ENCODE peak calls at places on chromosomes 1 and 21, in four cellular contexts. F is A549, P is K562, D is HepG2. L is an unnamed sample.

GRCh38 chr1:198449281-198449680 is 91.2 kb downstream of the ATP6V1G3 start:
- DNase-seq in P (no peak), D (no peak), F (no peak), L (no peak)

GRCh38 chr1:115980998-115981993 is 5.0 kb downstream of the SLC22A15 start:
- DNase-seq in D (peak), F (peak), P (peak), L (peak)

GRCh38 chr1:58764294-58764978 is 19.4 kb downstream of the JUN start:
- DNase-seq in F (no peak), P (no peak), D (no peak), L (no peak)

GRCh38 chr1:234620272-234620711 is 10.3 kb upstream of the IRF2BP2 start:
- DNase-seq in P (no peak), F (no peak), D (no peak), L (no peak)

GRCh38 chr1:116493036-116493435 is 77.8 kb downstream of the CD58 start:
- DNase-seq in D (no peak), F (no peak), P (no peak), L (no peak)

GRCh38 chr1:180893614-180894013 is 19.1 kb upstream of the KIAA1614 start:
- DNase-seq in F (no peak), D (no peak), P (no peak), L (no peak)

GRCh38 chr1:169051171-169051570 is 55.3 kb upstream of the ATP1B1 start:
- DNase-seq in D (no peak), P (no peak), F (no peak), L (no peak)

GRCh38 chr1:18670267-18670910 is 39.7 kb downstream of the PAX7 start:
- DNase-seq in D (no peak), F (no peak), P (no peak), L (no peak)

GRCh38 chr1:188122646-188123045 is 1293.9 kb downstream of the PLA2G4A start:
- DNase-seq in P (no peak), F (no peak), D (no peak), L (no peak)

GRCh38 chr1:201480231-201481003 is 11.4 kb upstream of the PHLDA3 start:
- DNase-seq in P (peak), F (peak), D (peak), L (peak)

GRCh38 chr1:59258412-59259032 is 38.4 kb upstream of the FGGY start:
- DNase-seq in F (no peak), P (no peak), D (no peak), L (no peak)

GRCh38 chr1:245448858-245449534 is 294.2 kb downstream of the KIF26B start:
- DNase-seq in P (no peak), D (no peak), F (no peak), L (no peak)

GRCh38 chr1:206469411-206469932 is 804 bp upstream of the IKBKE start:
- DNase-seq in D (no peak), P (no peak), F (no peak), L (no peak)

GRCh38 chr1:21238141-21238800 is 52.0 kb downstream of the ECE1 start:
- DNase-seq in D (no peak), F (no peak), P (no peak), L (no peak)

GRCh38 chr1:168246506-168246905 is 20.7 kb downstream of the SFT2D2 start:
- DNase-seq in F (no peak), D (no peak), P (no peak), L (no peak)

GRCh38 chr21:14841511-14842472 is 223.0 kb downstream of the NRIP1 start:
- DNase-seq in F (no peak), P (no peak), D (no peak), L (no peak)

GRCh38 chr1:47436979-47437517 is 796 bp upstream of the FOXD2 start:
- DNase-seq in D (no peak), P (no peak), F (no peak), L (no peak)

GRCh38 chr1:236774926-236775325 is 20.2 kb upstream of the MTR start:
- DNase-seq in P (no peak), F (no peak), D (peak), L (no peak)

GRCh38 chr1:112743174-112744018 is 28.3 kb upstream of the PPM1J start:
- DNase-seq in F (no peak), D (no peak), P (no peak), L (peak)

GRCh38 chr1:193322218-193322617 is 135.8 kb upstream of the B3GALT2 start:
- DNase-seq in D (no peak), P (no peak), F (no peak), L (no peak)

GRCh38 chr1:214248294-214249082 is 32.5 kb upstream of the SMYD2 start:
- DNase-seq in F (no peak), P (no peak), D (no peak), L (no peak)

GRCh38 chr1:32239790-32240139 is 7.3 kb upstream of the FAM167B start:
- DNase-seq in D (no peak), F (no peak), P (no peak), L (no peak)

GRCh38 chr1:241156231-241156965 is 200.6 kb downstream of the RGS7 start:
- DNase-seq in P (no peak), F (no peak), D (no peak), L (no peak)

GRCh38 chr21:46351476-46352155 is 27.7 kb downstream of the PCNT start:
- DNase-seq in P (no peak), F (no peak), D (no peak), L (no peak)

GRCh38 chr1:232613752-232614381 is 16.1 kb downstream of the SIPA1L2 start:
- DNase-seq in F (no peak), P (no peak), D (no peak), L (no peak)

GRCh38 chr1:226405411-226405988 is 2.4 kb downstream of the PARP1 start:
- DNase-seq in P (no peak), D (no peak), F (no peak), L (peak)

GRCh38 chr1:26827663-26828062 is 1.2 kb downstream of the ZDHHC18 start:
- DNase-seq in F (no peak), P (no peak), D (no peak), L (peak)

GRCh38 chr1:119008483-119009299 is 20.5 kb upstream of the TBX15 start:
- DNase-seq in F (peak), D (peak), P (peak), L (no peak)

GRCh38 chr21:30372139-30372770 is at the start of gene KRTAP13-2:
- DNase-seq in D (no peak), F (no peak), P (no peak), L (no peak)
- TF ChIP-seq HMGXB4 in D (no peak), F (no peak), P (no peak), L (no peak)

GRCh38 chr1:173823776-173824314 is 628 bp upstream of the DARS2 start:
- DNase-seq in F (no peak), P (no peak), D (peak), L (no peak)
- TF ChIP-seq HMGXB4 in F (no peak), P (no peak), D (no peak), L (no peak)

GRCh38 chr1:177505905-177506590 is 335.3 kb downstream of the BRINP2 start:
- DNase-seq in P (no peak), F (no peak), D (no peak), L (no peak)
- TF ChIP-seq HMGXB4 in P (no peak), F (no peak), D (no peak), L (no peak)

GRCh38 chr21:37618081-37618480 is 251.5 kb downstream of the DYRK1A start:
- DNase-seq in P (no peak), D (no peak), F (no peak), L (no peak)
- TF ChIP-seq HMGXB4 in P (no peak), D (no peak), F (no peak), L (no peak)

GRCh38 chr1:39890267-39890666 is 7.0 kb upstream of the TRIT1 start:
- DNase-seq in D (no peak), P (no peak), F (no peak), L (no peak)
- TF ChIP-seq HMGXB4 in D (no peak), P (no peak), F (no peak), L (no peak)